ENCODE peak calls at places on chromosome 10, in eight cellular contexts. One of them, this sample, is unnamed. For H3K4me1, the result is how much of the 10 kb centered on the place peaks cover.

GRCh38 chr10:91163269-91163708 is 57.2 kb upstream of the PCGF5 start:
- DNase-seq in IMR-90: peak
- DNase-seq in hepatocyte: peak
- DNase-seq in GM23248: peak
- DNase-seq in H9: peak
- DNase-seq in DND-41: peak
- DNase-seq in keratinocyte: no peak
- DNase-seq in endothelial cell of umbilical vein: peak
- DNase-seq in this sample: peak

GRCh38 chr10:11813855-11814557 is 9.2 kb upstream of the PROSER2 start:
- DNase-seq in GM23248: peak
- DNase-seq in IMR-90: peak
- DNase-seq in hepatocyte: no peak
- DNase-seq in DND-41: no peak
- DNase-seq in keratinocyte: no peak
- DNase-seq in H9: no peak
- DNase-seq in endothelial cell of umbilical vein: peak
- DNase-seq in this sample: no peak

GRCh38 chr10:88735661-88736060 is 24.2 kb upstream of the LIPN start:
- DNase-seq in H9: no peak
- DNase-seq in DND-41: no peak
- DNase-seq in keratinocyte: peak
- DNase-seq in endothelial cell of umbilical vein: no peak
- DNase-seq in hepatocyte: no peak
- DNase-seq in GM23248: peak
- DNase-seq in IMR-90: peak
- DNase-seq in this sample: no peak

GRCh38 chr10:72756674-72757385 is 64.9 kb downstream of the MCU start:
- DNase-seq in endothelial cell of umbilical vein: peak
- DNase-seq in H9: peak
- DNase-seq in IMR-90: peak
- DNase-seq in keratinocyte: no peak
- DNase-seq in DND-41: no peak
- DNase-seq in GM23248: no peak
- DNase-seq in hepatocyte: no peak
- DNase-seq in this sample: no peak

GRCh38 chr10:65497837-65498236 is 1428.0 kb upstream of the LRRTM3 start:
- DNase-seq in H9: no peak
- DNase-seq in hepatocyte: no peak
- DNase-seq in GM23248: no peak
- DNase-seq in IMR-90: no peak
- DNase-seq in keratinocyte: no peak
- DNase-seq in endothelial cell of umbilical vein: no peak
- DNase-seq in DND-41: no peak
- DNase-seq in this sample: no peak

GRCh38 chr10:7942859-7943258 is 111.6 kb upstream of the GATA3 start:
- DNase-seq in DND-41: no peak
- DNase-seq in keratinocyte: no peak
- DNase-seq in IMR-90: no peak
- DNase-seq in endothelial cell of umbilical vein: no peak
- DNase-seq in GM23248: no peak
- DNase-seq in H9: no peak
- DNase-seq in hepatocyte: no peak
- DNase-seq in this sample: no peak

GRCh38 chr10:1214882-1215540 is 158.8 kb downstream of the WDR37 start:
- DNase-seq in H9: peak
- DNase-seq in GM23248: no peak
- DNase-seq in endothelial cell of umbilical vein: no peak
- DNase-seq in IMR-90: no peak
- DNase-seq in hepatocyte: no peak
- DNase-seq in DND-41: no peak
- DNase-seq in keratinocyte: no peak
- DNase-seq in this sample: no peak

GRCh38 chr10:11081413-11081812 is 63.7 kb downstream of the CELF2 start:
- DNase-seq in GM23248: no peak
- DNase-seq in H9: no peak
- DNase-seq in DND-41: no peak
- DNase-seq in endothelial cell of umbilical vein: no peak
- DNase-seq in keratinocyte: no peak
- DNase-seq in hepatocyte: no peak
- DNase-seq in IMR-90: no peak
- DNase-seq in this sample: no peak

GRCh38 chr10:78899098-78899754 is 169.5 kb upstream of the ZMIZ1 start:
- DNase-seq in GM23248: no peak
- DNase-seq in H9: no peak
- DNase-seq in hepatocyte: no peak
- DNase-seq in DND-41: no peak
- DNase-seq in keratinocyte: no peak
- DNase-seq in endothelial cell of umbilical vein: no peak
- DNase-seq in IMR-90: no peak
- DNase-seq in this sample: no peak

GRCh38 chr10:60096761-60097513 is 190.6 kb upstream of the CCDC6 start:
- DNase-seq in keratinocyte: no peak
- DNase-seq in IMR-90: no peak
- DNase-seq in H9: no peak
- DNase-seq in endothelial cell of umbilical vein: no peak
- DNase-seq in GM23248: no peak
- DNase-seq in DND-41: no peak
- DNase-seq in hepatocyte: peak
- DNase-seq in this sample: no peak

GRCh38 chr10:34702093-34702952 is 112.8 kb downstream of the PARD3 start:
- DNase-seq in keratinocyte: peak
- DNase-seq in GM23248: no peak
- DNase-seq in endothelial cell of umbilical vein: no peak
- DNase-seq in H9: no peak
- DNase-seq in hepatocyte: no peak
- DNase-seq in DND-41: no peak
- DNase-seq in IMR-90: no peak
- DNase-seq in this sample: no peak

GRCh38 chr10:37101261-37101660 is 24.1 kb upstream of the ANKRD30A start:
- DNase-seq in endothelial cell of umbilical vein: no peak
- DNase-seq in hepatocyte: no peak
- DNase-seq in DND-41: no peak
- DNase-seq in H9: no peak
- DNase-seq in keratinocyte: no peak
- DNase-seq in IMR-90: no peak
- DNase-seq in GM23248: no peak
- DNase-seq in this sample: no peak

DNA sequence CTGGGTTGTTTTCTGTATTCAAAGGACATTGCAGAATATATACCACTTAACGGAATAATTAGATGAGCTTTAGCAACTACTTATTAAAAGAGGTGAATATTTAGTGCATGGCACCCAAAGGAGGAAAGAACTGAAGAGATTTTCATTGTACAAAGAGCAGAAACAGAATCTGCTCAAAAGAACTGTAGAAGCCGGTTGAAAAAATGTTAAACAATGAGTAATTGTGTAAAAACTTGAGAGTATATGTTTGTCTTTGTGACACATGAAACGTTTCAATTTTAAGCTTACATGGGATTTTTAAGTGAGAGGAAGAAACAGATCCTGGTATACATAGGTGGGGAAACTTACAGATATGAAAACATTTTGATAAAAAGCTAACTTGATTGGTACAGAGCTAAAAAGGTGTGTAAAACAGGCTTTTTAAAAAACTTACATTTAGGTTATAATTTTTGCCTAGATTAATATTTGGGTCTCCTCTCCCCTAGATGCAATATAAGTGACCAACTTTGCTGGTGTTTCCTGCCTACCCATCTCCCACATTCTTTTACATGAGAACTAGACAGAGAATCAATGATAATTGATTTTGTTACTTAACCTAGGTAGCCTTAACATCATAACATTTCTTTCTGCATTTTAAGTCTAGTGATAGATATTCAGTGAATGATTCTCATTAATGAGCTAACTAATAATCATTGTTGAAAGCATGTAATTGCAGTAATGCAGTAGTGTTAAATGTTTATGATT is 6.8 kb downstream of the ARL5B start:
- DNase-seq in endothelial cell of umbilical vein: no peak
- DNase-seq in H9: no peak
- DNase-seq in keratinocyte: no peak
- DNase-seq in GM23248: peak
- DNase-seq in IMR-90: peak
- DNase-seq in hepatocyte: no peak
- DNase-seq in DND-41: no peak
- DNase-seq in this sample: no peak
- H3K4me1 ChIP-seq in endothelial cell of umbilical vein: under half
- H3K4me1 ChIP-seq in H9: under half
- H3K4me1 ChIP-seq in keratinocyte: under half
- H3K4me1 ChIP-seq in GM23248: under half
- H3K4me1 ChIP-seq in IMR-90: under half
- H3K4me1 ChIP-seq in hepatocyte: under half
- H3K4me1 ChIP-seq in DND-41: under half
- H3K4me1 ChIP-seq in this sample: under half

GRCh38 chr10:45452268-45452667 is 78.3 kb downstream of the ALOX5 start:
- DNase-seq in DND-41: no peak
- DNase-seq in hepatocyte: no peak
- DNase-seq in endothelial cell of umbilical vein: no peak
- DNase-seq in GM23248: no peak
- DNase-seq in IMR-90: no peak
- DNase-seq in keratinocyte: no peak
- DNase-seq in H9: no peak
- DNase-seq in this sample: no peak
- H3K27ac ChIP-seq in DND-41: no peak
- H3K27ac ChIP-seq in hepatocyte: no peak
- H3K27ac ChIP-seq in endothelial cell of umbilical vein: no peak
- H3K27ac ChIP-seq in GM23248: no peak
- H3K27ac ChIP-seq in IMR-90: no peak
- H3K27ac ChIP-seq in keratinocyte: no peak
- H3K27ac ChIP-seq in H9: no peak
- H3K27ac ChIP-seq in this sample: no peak

GRCh38 chr10:97400665-97401454 is at the start of gene RRP12:
- DNase-seq in endothelial cell of umbilical vein: peak
- DNase-seq in IMR-90: peak
- DNase-seq in keratinocyte: peak
- DNase-seq in DND-41: peak
- DNase-seq in hepatocyte: peak
- DNase-seq in GM23248: peak
- DNase-seq in H9: peak
- DNase-seq in this sample: peak
- H2AFZ ChIP-seq in endothelial cell of umbilical vein: peak
- H2AFZ ChIP-seq in IMR-90: peak
- H2AFZ ChIP-seq in keratinocyte: peak
- H2AFZ ChIP-seq in DND-41: peak
- H2AFZ ChIP-seq in hepatocyte: peak
- H2AFZ ChIP-seq in GM23248: peak
- H2AFZ ChIP-seq in H9: no peak
- H2AFZ ChIP-seq in this sample: peak

DNA sequence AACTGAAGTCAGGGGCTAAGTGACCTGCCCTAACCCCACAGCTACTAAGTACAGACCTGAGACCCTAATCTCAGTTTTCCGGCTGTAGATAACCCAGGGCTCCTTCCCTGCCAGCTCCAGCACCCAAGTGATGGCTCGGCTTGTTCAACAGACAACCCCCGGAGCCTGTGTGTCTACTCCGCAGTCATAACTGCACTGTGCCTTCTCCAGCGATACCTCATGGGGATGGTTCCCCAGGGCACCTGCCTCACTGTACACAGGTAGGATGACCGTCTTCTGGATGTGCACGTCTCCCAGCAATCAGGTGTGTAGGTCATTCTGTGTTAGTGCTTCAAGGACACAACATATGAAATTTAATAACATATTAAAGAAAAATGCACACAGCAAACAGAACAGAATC is 37.1 kb downstream of the CPXM2 start:
- DNase-seq in H9: no peak
- DNase-seq in GM23248: no peak
- DNase-seq in endothelial cell of umbilical vein: no peak
- DNase-seq in keratinocyte: no peak
- DNase-seq in IMR-90: no peak
- DNase-seq in DND-41: no peak
- DNase-seq in hepatocyte: no peak
- DNase-seq in this sample: no peak
- H3K4me1 ChIP-seq in H9: under half
- H3K4me1 ChIP-seq in GM23248: under half
- H3K4me1 ChIP-seq in endothelial cell of umbilical vein: under half
- H3K4me1 ChIP-seq in keratinocyte: under half
- H3K4me1 ChIP-seq in IMR-90: under half
- H3K4me1 ChIP-seq in DND-41: under half
- H3K4me1 ChIP-seq in hepatocyte: under half
- H3K4me1 ChIP-seq in this sample: under half

GRCh38 chr10:69537449-69537848 is 35.8 kb downstream of the NEUROG3 start:
- DNase-seq in H9: no peak
- DNase-seq in endothelial cell of umbilical vein: no peak
- DNase-seq in keratinocyte: no peak
- DNase-seq in hepatocyte: no peak
- DNase-seq in DND-41: no peak
- DNase-seq in IMR-90: no peak
- DNase-seq in GM23248: no peak
- DNase-seq in this sample: no peak

DNA sequence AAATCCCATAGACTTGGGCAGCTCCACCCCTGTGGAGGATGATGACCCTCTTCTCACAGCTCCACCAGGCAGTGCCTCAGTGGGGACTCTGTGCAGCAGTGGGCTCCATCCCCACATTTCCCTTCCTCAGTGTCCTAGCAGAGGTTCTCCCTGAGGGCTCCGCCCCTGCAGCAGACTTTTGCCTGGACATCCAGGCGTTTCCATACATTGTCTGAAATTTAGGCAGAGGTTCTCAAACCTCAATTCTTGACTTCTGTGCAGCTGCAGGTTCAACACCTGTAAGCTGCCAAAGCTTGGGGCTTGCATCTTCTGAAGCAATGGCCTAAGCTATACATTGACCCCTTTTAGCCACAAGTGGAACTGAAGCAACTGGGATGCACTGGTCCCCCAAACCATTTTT is 31.8 kb downstream of the NEUROG3 start:
- DNase-seq in keratinocyte: no peak
- DNase-seq in hepatocyte: no peak
- DNase-seq in H9: no peak
- DNase-seq in GM23248: no peak
- DNase-seq in endothelial cell of umbilical vein: no peak
- DNase-seq in IMR-90: no peak
- DNase-seq in DND-41: no peak
- DNase-seq in this sample: no peak
- H3K27ac ChIP-seq in keratinocyte: no peak
- H3K27ac ChIP-seq in hepatocyte: no peak
- H3K27ac ChIP-seq in H9: no peak
- H3K27ac ChIP-seq in GM23248: no peak
- H3K27ac ChIP-seq in endothelial cell of umbilical vein: no peak
- H3K27ac ChIP-seq in IMR-90: no peak
- H3K27ac ChIP-seq in DND-41: no peak
- H3K27ac ChIP-seq in this sample: no peak

This sample was measured in OCI-LY7.